ENCODE peak calls at places on chromosome 16, in ten cellular contexts. N is HFF-Myc, B is GM23338, P is ovary, U is heart right ventricle, V is SK-N-SH, M is body of pancreas, J is upper lobe of right lung, Q is MM.1S, O is stomach. E is an unnamed sample.

GRCh38 chr16:80932725-80933124 is 74.0 kb downstream of the CMC2 start:
- DNase-seq in N (peak), B (peak), P (peak), U (peak), V (peak), M (peak), J (no peak), Q (no peak), O (peak), E (peak)

GRCh38 chr16:63613701-63614100 is 1508.2 kb downstream of the CDH11 start:
- DNase-seq in N (peak), B (no peak), P (no peak), U (no peak), V (no peak), M (no peak), J (no peak), Q (no peak), O (no peak), E (peak)

GRCh38 chr16:55433030-55433429 is 46.0 kb upstream of the MMP2 start:
- DNase-seq in N (no peak), B (no peak), P (no peak), U (no peak), V (no peak), M (peak), J (no peak), Q (no peak), O (no peak), E (no peak)

GRCh38 chr16:56608876-56609462 is 585 bp downstream of the MT2A start:
- DNase-seq in N (no peak), B (no peak), P (no peak), U (no peak), V (peak), M (no peak), J (no peak), Q (no peak), O (no peak), E (peak)

GRCh38 chr16:80233097-80233835 is 307.5 kb upstream of the DYNLRB2 start:
- DNase-seq in N (no peak), B (no peak), P (no peak), U (no peak), V (peak), M (no peak), J (no peak), Q (no peak), O (no peak), E (no peak)

GRCh38 chr16:65375651-65376050 is 253.8 kb upstream of the CDH11 start:
- DNase-seq in N (no peak), B (no peak), P (no peak), U (no peak), V (no peak), M (no peak), J (no peak), Q (no peak), O (no peak), E (peak)

GRCh38 chr16:2033057-2033911 is 6.6 kb downstream of the NHERF2 start:
- DNase-seq in N (no peak), B (no peak), P (no peak), U (peak), V (peak), M (no peak), J (peak), Q (no peak), O (peak), E (no peak)

GRCh38 chr16:51532551-51532950 is 381.5 kb upstream of the SALL1 start:
- DNase-seq in N (no peak), B (no peak), P (no peak), U (no peak), V (no peak), M (no peak), J (no peak), Q (no peak), O (no peak), E (no peak)

GRCh38 chr16:88617268-88618031 is 20.9 kb upstream of the IL17C start:
- DNase-seq in N (no peak), B (no peak), P (no peak), U (no peak), V (no peak), M (no peak), J (no peak), Q (no peak), O (no peak), E (no peak)

GRCh38 chr16:30737794-30738648 is 10.2 kb upstream of the PHKG2 start:
- DNase-seq in N (no peak), B (no peak), P (no peak), U (no peak), V (no peak), M (no peak), J (no peak), Q (no peak), O (no peak), E (no peak)

GRCh38 chr16:52069866-52070265 is 477.1 kb downstream of the TOX3 start:
- DNase-seq in N (no peak), B (peak), P (no peak), U (no peak), V (peak), M (no peak), J (no peak), Q (no peak), O (no peak), E (peak)

GRCh38 chr16:29665294-29666077 is 2.4 kb downstream of the SPN start:
- DNase-seq in N (no peak), B (no peak), P (no peak), U (no peak), V (no peak), M (no peak), J (peak), Q (no peak), O (no peak), E (no peak)

GRCh38 chr16:28534542-28535373 is 4.0 kb downstream of the NUPR1 start:
- DNase-seq in N (peak), B (no peak), P (no peak), U (no peak), V (no peak), M (peak), J (peak), Q (no peak), O (peak), E (peak)

GRCh38 chr16:68091604-68092261 is 6.6 kb downstream of the NFATC3 start:
- DNase-seq in N (peak), B (no peak), P (no peak), U (no peak), V (no peak), M (no peak), J (no peak), Q (no peak), O (no peak), E (peak)

GRCh38 chr16:47136101-47136820 is 7.5 kb downstream of the NETO2 start:
- DNase-seq in N (no peak), B (no peak), P (no peak), U (no peak), V (no peak), M (no peak), J (no peak), Q (no peak), O (no peak), E (peak)

GRCh38 chr16:10809706-10810105 is 8.9 kb downstream of the TVP23A start:
- DNase-seq in N (no peak), B (no peak), P (no peak), U (no peak), V (no peak), M (no peak), J (no peak), Q (no peak), O (no peak), E (no peak)

GRCh38 chr16:64417711-64418227 is 704.1 kb downstream of the CDH11 start:
- DNase-seq in N (no peak), B (no peak), P (no peak), U (no peak), V (no peak), M (no peak), J (no peak), Q (no peak), O (no peak), E (no peak)

GRCh38 chr16:55261301-55261700 is 62.7 kb upstream of the IRX6 start:
- DNase-seq in N (no peak), B (no peak), P (no peak), U (no peak), V (no peak), M (no peak), J (no peak), Q (no peak), O (no peak), E (no peak)

GRCh38 chr16:4179020-4179419 is 62.8 kb upstream of the ADCY9 start:
- DNase-seq in N (no peak), B (no peak), P (no peak), U (peak), V (no peak), M (no peak), J (peak), Q (no peak), O (no peak), E (peak)

GRCh38 chr16:84091460-84091859 is 25.3 kb downstream of the MBTPS1 start:
- DNase-seq in N (no peak), B (no peak), P (no peak), U (no peak), V (no peak), M (no peak), J (no peak), Q (no peak), O (no peak), E (no peak)

GRCh38 chr16:85777583-85778310 is 21.6 kb downstream of the EMC8 start:
- DNase-seq in N (no peak), B (no peak), P (no peak), U (no peak), V (no peak), M (no peak), J (no peak), Q (no peak), O (no peak), E (peak)

GRCh38 chr16:53511403-53512280 is 8.6 kb upstream of the AKTIP start:
- DNase-seq in N (no peak), B (no peak), P (no peak), U (no peak), V (no peak), M (peak), J (no peak), Q (no peak), O (no peak), E (no peak)

GRCh38 chr16:66475232-66475631 is 48.1 kb downstream of the BEAN1 start:
- DNase-seq in N (no peak), B (no peak), P (no peak), U (no peak), V (no peak), M (no peak), J (no peak), Q (no peak), O (no peak), E (no peak)

GRCh38 chr16:59459811-59460210 is 725.7 kb upstream of the GOT2 start:
- DNase-seq in N (peak), B (no peak), P (no peak), U (no peak), V (no peak), M (no peak), J (no peak), Q (no peak), O (no peak), E (peak)

GRCh38 chr16:29192329-29193247 is 207.7 kb downstream of the LAT start:
- DNase-seq in N (no peak), B (no peak), P (no peak), U (no peak), V (no peak), M (no peak), J (peak), Q (no peak), O (no peak), E (no peak)

GRCh38 chr16:27195941-27196595 is 7.3 kb upstream of the KDM8 start:
- DNase-seq in N (no peak), B (no peak), P (no peak), U (no peak), V (no peak), M (no peak), J (no peak), Q (no peak), O (no peak), E (no peak)

GRCh38 chr16:85158702-85159225 is 46.5 kb upstream of the CIBAR2 start:
- DNase-seq in N (no peak), B (no peak), P (no peak), U (no peak), V (no peak), M (no peak), J (no peak), Q (no peak), O (no peak), E (no peak)

GRCh38 chr16:3282103-3282746 is 1.1 kb upstream of the ZNF263 start:
- DNase-seq in N (no peak), B (peak), P (no peak), U (no peak), V (peak), M (no peak), J (no peak), Q (no peak), O (no peak), E (no peak)

GRCh38 chr16:22099256-22099975 is 7.1 kb downstream of the VWA3A start:
- DNase-seq in N (no peak), B (no peak), P (no peak), U (no peak), V (no peak), M (no peak), J (no peak), Q (no peak), O (no peak), E (no peak)

GRCh38 chr16:48231675-48232214 is 12.4 kb upstream of the LONP2 start:
- DNase-seq in N (no peak), B (peak), P (no peak), U (no peak), V (peak), M (no peak), J (no peak), Q (peak), O (peak), E (peak)
- TF ChIP-seq CTCF in N (peak), B (peak), P (no peak), U (peak), V (peak), M (no peak), J (peak), Q (peak), O (no peak), E (peak)

DNA sequence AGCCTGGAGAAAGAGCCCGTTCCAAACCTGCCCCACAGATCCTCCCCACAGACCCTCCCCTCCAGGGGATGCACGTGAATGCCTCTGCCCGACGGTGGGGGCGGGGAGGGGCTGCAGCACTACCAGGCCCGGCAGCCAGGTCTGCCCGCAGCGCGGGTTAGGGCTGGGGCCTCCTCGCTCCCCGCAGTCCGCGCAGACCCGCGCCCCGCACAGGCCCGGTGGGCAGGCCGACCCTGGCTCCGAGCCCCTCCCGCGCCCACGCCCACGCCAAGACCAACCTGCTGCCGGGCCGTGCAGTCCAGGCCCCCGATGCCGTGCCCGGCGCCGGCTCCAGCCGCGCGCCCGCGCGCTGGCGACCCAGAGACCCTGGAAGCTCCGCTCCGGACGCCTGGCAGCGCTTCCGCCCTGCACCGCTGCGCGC is at the start of gene RPUSD1:
- DNase-seq in N (no peak), B (peak), P (no peak), U (no peak), V (no peak), M (no peak), J (peak), Q (peak), O (no peak), E (no peak)
- TF ChIP-seq CTCF in N (no peak), B (no peak), P (no peak), U (no peak), V (no peak), M (no peak), J (no peak), Q (no peak), O (no peak), E (no peak)

GRCh38 chr16:49953090-49953489 is 71.9 kb upstream of the CNEP1R1 start:
- DNase-seq in N (no peak), B (no peak), P (no peak), U (no peak), V (no peak), M (no peak), J (no peak), Q (no peak), O (no peak), E (no peak)

GRCh38 chr16:49947907-49948678 is 76.9 kb upstream of the CNEP1R1 start:
- DNase-seq in N (no peak), B (no peak), P (no peak), U (no peak), V (no peak), M (no peak), J (no peak), Q (no peak), O (no peak), E (no peak)

GRCh38 chr16:49952386-49952785 is 72.6 kb upstream of the CNEP1R1 start:
- DNase-seq in N (no peak), B (no peak), P (no peak), U (no peak), V (no peak), M (no peak), J (no peak), Q (no peak), O (no peak), E (peak)

GRCh38 chr16:49956915-49957314 is 68.1 kb upstream of the CNEP1R1 start:
- DNase-seq in N (no peak), B (no peak), P (no peak), U (no peak), V (no peak), M (no peak), J (no peak), Q (no peak), O (no peak), E (no peak)

DNA sequence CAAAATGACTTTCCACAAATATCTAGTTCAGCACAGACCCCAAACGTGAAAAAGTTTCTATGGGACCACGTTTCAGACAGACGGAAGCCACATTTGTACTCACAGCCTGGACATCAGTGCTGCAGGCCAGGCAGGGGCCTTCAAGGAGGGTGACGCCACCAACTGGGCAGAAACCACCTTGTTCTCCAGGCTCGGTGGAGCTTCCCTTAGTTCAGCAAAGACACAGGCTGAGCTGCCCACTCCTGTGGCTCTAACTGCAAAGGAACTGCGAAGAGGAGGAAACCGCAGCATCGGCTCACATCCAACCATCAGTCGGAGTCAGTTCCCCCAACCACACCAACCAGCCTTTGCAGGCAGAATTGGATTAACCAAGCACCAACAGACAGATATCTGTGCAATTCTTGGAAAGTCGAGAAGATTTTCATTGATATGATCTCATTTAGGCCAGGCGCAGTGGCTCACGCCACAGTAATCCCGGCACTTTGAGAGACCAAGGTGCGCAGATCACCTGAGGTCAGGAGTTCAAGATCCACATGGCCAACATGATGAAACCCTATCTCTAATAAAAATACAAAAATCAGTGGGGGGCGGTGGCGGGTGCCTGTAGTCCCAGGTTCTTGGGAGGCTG is 73.3 kb upstream of the CNEP1R1 start:
- DNase-seq in N (no peak), B (peak), P (no peak), U (no peak), V (no peak), M (no peak), J (no peak), Q (no peak), O (no peak), E (no peak)
- TF ChIP-seq CTCF in N (no peak), B (no peak), P (no peak), U (no peak), V (no peak), M (no peak), J (no peak), Q (no peak), O (no peak), E (no peak)

DNA sequence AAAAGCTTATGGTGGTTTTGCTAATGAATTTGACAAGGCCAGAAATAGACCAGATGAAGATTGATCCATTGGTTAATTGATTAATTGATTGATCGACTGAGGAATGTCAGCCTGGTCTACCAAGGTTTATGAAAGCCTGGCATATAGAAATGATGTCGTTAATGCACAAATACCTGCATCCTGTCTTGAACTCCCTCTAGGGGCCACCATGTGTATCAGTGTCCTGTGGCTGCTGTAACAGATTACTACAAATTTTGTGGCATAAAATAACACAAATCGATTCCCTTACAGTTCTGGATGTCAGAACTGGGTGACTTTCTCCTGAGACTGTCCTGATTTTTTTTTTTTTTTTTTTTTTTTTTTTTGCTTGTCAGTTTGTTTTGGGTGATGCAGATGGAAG is 553.2 kb downstream of the MAF start:
- DNase-seq in N (no peak), B (peak), P (no peak), U (no peak), V (peak), M (no peak), J (no peak), Q (peak), O (no peak), E (peak)
- TF ChIP-seq CTCF in N (no peak), B (peak), P (no peak), U (peak), V (peak), M (no peak), J (peak), Q (peak), O (peak), E (peak)

GRCh38 chr16:77273-77806 is 685 bp upstream of the MPG start:
- DNase-seq in N (no peak), B (peak), P (peak), U (peak), V (peak), M (no peak), J (peak), Q (peak), O (peak), E (peak)
- TF ChIP-seq CTCF in N (no peak), B (no peak), P (no peak), U (no peak), V (no peak), M (no peak), J (no peak), Q (no peak), O (no peak), E (no peak)

DNA sequence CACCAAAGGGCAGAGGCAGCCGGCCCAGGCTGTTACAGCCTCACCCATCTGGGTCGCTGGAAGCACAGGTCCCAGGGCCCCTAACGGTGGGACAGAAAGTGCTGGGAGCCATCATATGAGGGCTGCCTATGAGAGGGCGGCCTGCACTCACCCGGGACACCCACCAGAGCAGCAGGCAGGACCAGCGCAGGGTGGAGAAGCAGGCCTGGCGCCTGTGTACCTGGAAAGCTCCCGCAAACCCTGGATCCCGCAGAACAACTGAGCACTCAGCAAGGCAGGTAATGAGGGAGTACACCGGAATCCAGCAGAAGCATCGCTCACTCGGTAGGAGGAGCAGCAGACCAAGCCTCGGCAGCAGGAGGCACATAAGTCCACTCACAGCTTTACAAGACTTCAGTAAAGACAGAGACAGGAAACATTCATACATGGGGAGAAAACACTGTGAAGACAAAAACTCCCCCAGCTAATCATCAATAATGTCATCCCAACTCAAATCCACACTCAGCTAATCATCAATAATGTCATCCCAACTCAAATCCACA is 31.5 kb upstream of the C16orf95 start:
- DNase-seq in N (no peak), B (no peak), P (no peak), U (peak), V (no peak), M (no peak), J (no peak), Q (no peak), O (no peak), E (no peak)
- TF ChIP-seq CTCF in N (no peak), B (no peak), P (no peak), U (no peak), V (no peak), M (no peak), J (no peak), Q (no peak), O (no peak), E (no peak)